ENCODE peak calls at places on chromosomes 11 and 22, in six cellular contexts. T, U, X, H, J and K are unnamed samples.
A peak's percentile ranks its signal among the peaks of the same experiment; 100 is the strongest.

GRCh38 chr11:73513707-73514106 is 84.2 kb downstream of the FAM168A start:
- DNase-seq in T (peak; percentile 32), U (no peak), X (no peak), H (no peak), J (no peak), K (no peak)

GRCh38 chr11:10490398-10491232 is 35.6 kb downstream of the AMPD3 start:
- DNase-seq in T (peak; percentile 71), U (peak; percentile 94), X (no peak), H (peak; percentile 96), J (no peak), K (peak; percentile 60)

GRCh38 chr11:47399860-47400812 is 8.3 kb upstream of the SLC39A13 start:
- DNase-seq in T (no peak), U (no peak), X (no peak), H (no peak), J (no peak), K (no peak)

GRCh38 chr11:75867778-75868374 is 52.9 kb downstream of the UVRAG start:
- DNase-seq in T (peak; percentile 52), U (peak; percentile 31), X (no peak), H (peak; percentile 43), J (peak; percentile 45), K (no peak)

GRCh38 chr22:40238425-40239344 is 61.0 kb downstream of the TNRC6B start:
- DNase-seq in T (peak; percentile 91), U (no peak), X (no peak), H (peak; percentile 85), J (peak; percentile 35), K (no peak)

GRCh38 chr11:130243816-130244215 is 70.9 kb downstream of the ZBTB44 start:
- DNase-seq in T (no peak), U (no peak), X (no peak), H (no peak), J (peak; percentile 37), K (no peak)

GRCh38 chr11:117061256-117061655 is 37.0 kb downstream of the SIK3 start:
- DNase-seq in T (no peak), U (no peak), X (no peak), H (no peak), J (no peak), K (no peak)

GRCh38 chr11:5504403-5504891 is 5.3 kb downstream of the UBQLN3 start:
- DNase-seq in T (no peak), U (no peak), X (no peak), H (no peak), J (no peak), K (no peak)

GRCh38 chr22:32712644-32713355 is 88.7 kb upstream of the TIMP3 start:
- DNase-seq in T (no peak), U (no peak), X (no peak), H (no peak), J (no peak), K (no peak)

GRCh38 chr11:59255281-59255680 is 42.6 kb upstream of the MPEG1 start:
- DNase-seq in T (no peak), U (no peak), X (no peak), H (no peak), J (no peak), K (no peak)

GRCh38 chr11:15757299-15757698 is 599.0 kb downstream of the SOX6 start:
- DNase-seq in T (no peak), U (no peak), X (no peak), H (no peak), J (no peak), K (no peak)

GRCh38 chr11:120601566-120601965 is 90.0 kb downstream of the GRIK4 start:
- DNase-seq in T (peak; percentile 6), U (no peak), X (no peak), H (no peak), J (no peak), K (no peak)

GRCh38 chr11:2592559-2593392 is 107.0 kb downstream of the KCNQ1OT1 start:
- DNase-seq in T (no peak), U (no peak), X (peak; percentile 16), H (no peak), J (no peak), K (no peak)

GRCh38 chr22:42078469-42079318 is 806 bp upstream of the SMDT1 start:
- DNase-seq in T (no peak), U (no peak), X (no peak), H (peak; percentile 27), J (no peak), K (no peak)

GRCh38 chr11:118841469-118842222 is 42.0 kb upstream of the CXCR5 start:
- DNase-seq in T (no peak), U (no peak), X (no peak), H (no peak), J (peak; percentile 72), K (no peak)

GRCh38 chr11:69636512-69636866 is 4.5 kb upstream of the CCND1 start:
- DNase-seq in T (peak; percentile 35), U (peak; percentile 80), X (no peak), H (peak; percentile 96), J (no peak), K (no peak)

GRCh38 chr22:38694049-38694448 is 6.7 kb downstream of the JOSD1 start:
- DNase-seq in T (no peak), U (no peak), X (no peak), H (no peak), J (no peak), K (no peak)

GRCh38 chr11:111395081-111395480 is 16.0 kb upstream of the POU2AF1 start:
- DNase-seq in T (no peak), U (no peak), X (no peak), H (no peak), J (no peak), K (no peak)

GRCh38 chr11:9756461-9756860 is 92.6 kb downstream of the SWAP70 start:
- DNase-seq in T (peak; percentile 77), U (no peak), X (no peak), H (no peak), J (no peak), K (no peak)

GRCh38 chr22:46149493-46149997 is 781 bp upstream of the PPARA start:
- DNase-seq in T (no peak), U (no peak), X (no peak), H (no peak), J (peak; percentile 21), K (no peak)

GRCh38 chr11:68311155-68312116 is 955 bp upstream of the LRP5 start:
- DNase-seq in T (no peak), U (no peak), X (no peak), H (no peak), J (no peak), K (no peak)